ENCODE peak calls at places on chromosomes 16 and 17, in five cellular contexts. Z is NCI-H226; V is hypothalamus; U is effector CD4-positive, alpha-beta T cell; D is BE2C. G is an unnamed sample.

GRCh38 chr16:17403859-17404545 is 66.8 kb downstream of the XYLT1 start:
- DNase-seq in Z (no peak), V (no peak), U (no peak), D (no peak), G (no peak)

GRCh38 chr16:5885521-5885920 is 787.9 kb upstream of the EEF2KMT start:
- DNase-seq in Z (no peak), V (no peak), U (no peak), D (no peak), G (no peak)

GRCh38 chr17:31722251-31723056 is 136.6 kb downstream of the COPRS start:
- DNase-seq in Z (no peak), V (no peak), U (no peak), D (no peak), G (no peak)

GRCh38 chr16:75043175-75043937 is 44.5 kb downstream of the ZNRF1 start:
- DNase-seq in Z (peak), V (no peak), U (no peak), D (peak), G (no peak)

GRCh38 chr16:57802635-57803412 is 533 bp upstream of the KIFC3 start:
- DNase-seq in Z (no peak), V (peak), U (no peak), D (peak), G (no peak)

GRCh38 chr16:27405546-27406451 is 3.8 kb downstream of the IL21R start:
- DNase-seq in Z (no peak), V (no peak), U (peak), D (no peak), G (no peak)

GRCh38 chr17:34382586-34383224 is 19.7 kb upstream of the CCL1 start:
- DNase-seq in Z (no peak), V (no peak), U (no peak), D (no peak), G (no peak)

GRCh38 chr16:264440-264951 is 11.2 kb downstream of the RGS11 start:
- DNase-seq in Z (no peak), V (no peak), U (no peak), D (no peak), G (no peak)

GRCh38 chr17:62093188-62094155 is 28.4 kb upstream of the MED13 start:
- DNase-seq in Z (peak), V (no peak), U (no peak), D (peak), G (peak)

GRCh38 chr17:73746314-73747073 is 102.2 kb upstream of the SDK2 start:
- DNase-seq in Z (no peak), V (no peak), U (no peak), D (no peak), G (no peak)

GRCh38 chr17:15351925-15352324 is 10.5 kb upstream of the TEKT3 start:
- DNase-seq in Z (peak), V (no peak), U (no peak), D (no peak), G (no peak)

GRCh38 chr17:81553616-81554181 is 1.5 kb upstream of the FAAP100 start:
- DNase-seq in Z (peak), V (no peak), U (no peak), D (peak), G (peak)

GRCh38 chr17:80449930-80450576 is 26.4 kb downstream of the NPTX1 start:
- DNase-seq in Z (no peak), V (no peak), U (no peak), D (no peak), G (no peak)

GRCh38 chr16:86370036-86370435 is 140.3 kb upstream of the FOXF1 start:
- DNase-seq in Z (no peak), V (no peak), U (no peak), D (no peak), G (no peak)

GRCh38 chr16:3171181-3171854 is 16.7 kb upstream of the OR1F1 start:
- DNase-seq in Z (no peak), V (no peak), U (peak), D (peak), G (no peak)

GRCh38 chr16:50269769-50270509 is 3.6 kb downstream of the ADCY7 start:
- DNase-seq in Z (no peak), V (no peak), U (no peak), D (no peak), G (no peak)

GRCh38 chr17:12620200-12620720 is 45.4 kb upstream of the MYOCD start:
- DNase-seq in Z (no peak), V (no peak), U (no peak), D (no peak), G (no peak)

G was measured in D341Med.